ENCODE peak calls at places on chromosomes 12 and 14, in six cellular contexts. F is astrocyte, V is SK-N-SH, H is A549, Z is GM23338, P is neural progenitor cell. U is an unnamed sample.
A peak's percentile ranks its signal among the peaks of the same experiment; 100 is the strongest.

GRCh38 chr12:105724651-105725050 is 394.2 kb downstream of the C12orf75 start:
- DNase-seq in P (no peak), F (peak; percentile 81), H (no peak), Z (no peak), V (no peak), U (peak; percentile 50)

GRCh38 chr14:54529811-54530210 is 20.1 kb downstream of the CGRRF1 start:
- DNase-seq in Z (no peak), V (no peak), F (peak; percentile 42), P (no peak), H (no peak), U (peak; percentile 73)

GRCh38 chr14:98952595-98953325 is 319.2 kb downstream of the BCL11B start:
- DNase-seq in F (peak; percentile 84), V (no peak), P (no peak), Z (no peak), H (peak; percentile 70), U (peak; percentile 85)

GRCh38 chr12:32471601-32472001 is 72.2 kb downstream of the FGD4 start:
- DNase-seq in H (no peak), F (no peak), V (no peak), P (no peak), Z (no peak), U (peak; percentile 3)

GRCh38 chr12:24728366-24728765 is 220.5 kb downstream of the BCAT1 start:
- DNase-seq in H (peak; percentile 10), V (peak; percentile 30), F (no peak), P (peak; percentile 30), Z (peak; percentile 50), U (peak; percentile 41)

GRCh38 chr12:19550626-19551025 is 111.3 kb downstream of the AEBP2 start:
- DNase-seq in H (no peak), Z (no peak), F (no peak), P (no peak), V (no peak), U (no peak)

GRCh38 chr12:54251667-54252284 is 28.1 kb downstream of the CBX5 start:
- DNase-seq in H (peak; percentile 69), Z (peak; percentile 79), V (peak; percentile 73), F (peak; percentile 22), P (peak; percentile 60), U (peak; percentile 79)

GRCh38 chr12:123389560-123390351 is 5.8 kb downstream of the KMT5A start:
- DNase-seq in Z (peak; percentile 74), P (peak; percentile 66), V (peak; percentile 77), H (peak; percentile 53), F (no peak), U (peak; percentile 81)

GRCh38 chr14:90023176-90023896 is 38.5 kb upstream of the KCNK13 start:
- DNase-seq in P (no peak), F (peak; percentile 78), V (no peak), Z (no peak), H (no peak), U (peak; percentile 16)

GRCh38 chr14:67357583-67358354 is 1.8 kb downstream of the ATP6V1D start:
- DNase-seq in F (peak; percentile 32), V (no peak), H (no peak), P (no peak), Z (no peak), U (peak; percentile 74)

GRCh38 chr14:103298620-103299019 is 35.4 kb upstream of the EIF5 start:
- DNase-seq in P (no peak), Z (no peak), H (no peak), F (no peak), V (peak; percentile 35), U (no peak)

GRCh38 chr14:94965551-94966339 is 191.6 kb downstream of the DICER1 start:
- DNase-seq in H (no peak), Z (no peak), F (no peak), P (no peak), V (no peak), U (no peak)

GRCh38 chr12:102023343-102023930 is 38.4 kb downstream of the WASHC3 start:
- DNase-seq in F (peak; percentile 86), P (no peak), H (no peak), V (no peak), Z (no peak), U (peak; percentile 65)

GRCh38 chr12:6563448-6564050 is 4.5 kb downstream of the NOP2 start:
- DNase-seq in P (peak; percentile 73), V (peak; percentile 73), H (peak; percentile 65), Z (peak; percentile 87), F (no peak), U (peak; percentile 65)

GRCh38 chr12:110577717-110578521 is 5.2 kb downstream of the PPTC7 start:
- DNase-seq in Z (no peak), F (peak; percentile 92), H (peak; percentile 55), V (no peak), P (no peak), U (peak; percentile 94)

GRCh38 chr14:22319526-22320352 is 269.3 kb downstream of the DAD1 start:
- DNase-seq in V (peak; percentile 30), P (peak; percentile 67), H (peak; percentile 29), F (peak; percentile 23), Z (peak; percentile 76), U (peak; percentile 68)

GRCh38 chr12:80821513-80822000 is 104.8 kb downstream of the MYF5 start:
- DNase-seq in Z (peak; percentile 42), F (no peak), P (peak; percentile 76), V (no peak), H (no peak), U (no peak)

GRCh38 chr14:90522585-90523191 is 125.9 kb downstream of the CALM1 start:
- DNase-seq in P (peak; percentile 61), V (peak; percentile 93), Z (no peak), F (peak; percentile 45), H (no peak), U (peak; percentile 66)

GRCh38 chr12:104281636-104282035 is 21.9 kb upstream of the EID3 start:
- DNase-seq in P (no peak), F (peak; percentile 82), V (no peak), Z (no peak), H (no peak), U (peak; percentile 31)
- H3K4me2 ChIP-seq in P (no peak overlapping the region), F (peak overlapping the region; percentile 51), V (no peak overlapping the region), Z (no peak overlapping the region), H (peak overlapping the region; percentile 69), U (no peak overlapping the region)

DNA sequence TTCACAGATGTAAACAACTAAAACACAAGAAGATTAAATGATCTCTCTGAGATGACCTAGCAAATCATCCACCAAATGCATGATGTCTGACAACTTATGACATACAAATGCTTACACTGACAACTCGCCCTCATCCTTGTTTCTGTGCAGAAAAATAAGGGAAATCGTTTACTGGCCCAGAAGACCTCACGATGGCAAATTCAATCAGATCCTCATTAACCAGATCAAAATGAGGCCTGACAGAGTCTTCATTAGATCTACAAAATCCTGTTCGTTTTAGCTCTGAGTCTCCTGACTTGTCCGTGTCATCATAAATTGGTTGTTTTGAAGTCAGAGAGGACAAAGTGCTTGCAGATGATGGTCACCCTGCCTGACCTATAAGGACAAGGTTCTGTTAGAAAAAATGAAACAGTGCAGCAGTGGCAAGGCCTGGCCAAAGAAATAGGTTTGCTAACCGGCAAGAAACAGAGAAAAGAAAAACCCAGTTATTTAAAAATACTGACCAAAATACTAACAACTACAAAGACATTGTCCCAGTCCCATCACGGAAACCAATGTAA is 109.5 kb downstream of the BTG1 start:
- DNase-seq in H (no peak), V (no peak), Z (no peak), F (no peak), P (no peak), U (no peak)
- H3K4me3 ChIP-seq in H (no peak overlapping the region), V (no peak overlapping the region), Z (no peak overlapping the region), F (no peak overlapping the region), P (no peak overlapping the region), U (no peak overlapping the region)

GRCh38 chr12:27970391-27970980 is 2.0 kb downstream of the PTHLH start:
- DNase-seq in F (peak; percentile 56), H (no peak), V (peak; percentile 79), Z (peak; percentile 58), P (peak; percentile 74), U (peak; percentile 78)

GRCh38 chr12:27970981-27971489 is 1.5 kb downstream of the PTHLH start:
- DNase-seq in P (peak; percentile 61), F (peak; percentile 30), Z (peak; percentile 68), H (no peak), V (peak; percentile 21), U (peak; percentile 37)

GRCh38 chr12:27969011-27969900 is 3.3 kb downstream of the PTHLH start:
- DNase-seq in V (peak; percentile 76), F (peak; percentile 36), Z (peak; percentile 56), P (peak; percentile 54), H (peak; percentile 37), U (peak; percentile 73)

GRCh38 chr12:27971606-27972005 is 927 bp downstream of the PTHLH start:
- DNase-seq in P (no peak), Z (no peak), H (no peak), F (no peak), V (no peak), U (no peak)

GRCh38 chr12:27969901-27970390 is 2.6 kb downstream of the PTHLH start:
- DNase-seq in V (no peak), H (peak; percentile 47), Z (peak; percentile 87), P (peak; percentile 90), F (peak; percentile 75), U (peak; percentile 82)
- H3K4me2 ChIP-seq in V (peak overlapping the region; percentile 86), H (peak overlapping the region; percentile 94), Z (peak overlapping the region; percentile 78), P (peak overlapping the region; percentile 80), F (peak overlapping the region; percentile 93), U (peak overlapping the region; percentile 75)

GRCh38 chr14:35401422-35401729 is 3.2 kb downstream of the NFKBIA start:
- DNase-seq in H (no peak), F (no peak), V (no peak), Z (no peak), P (no peak), U (no peak)

GRCh38 chr14:35401853-35402252 is 2.7 kb downstream of the NFKBIA start:
- DNase-seq in F (no peak), V (no peak), Z (no peak), H (no peak), P (no peak), U (peak; percentile 45)

GRCh38 chr14:35403085-35403396 is 1.5 kb downstream of the NFKBIA start:
- DNase-seq in H (no peak), Z (no peak), F (peak; percentile 66), V (no peak), P (no peak), U (peak; percentile 72)

GRCh38 chr14:35403397-35404245 is 928 bp downstream of the NFKBIA start:
- DNase-seq in H (peak; percentile 82), V (peak; percentile 97), F (peak; percentile 77), P (peak; percentile 94), Z (peak; percentile 85), U (peak; percentile 98)

GRCh38 chr14:35402323-35403084 is 2.0 kb downstream of the NFKBIA start:
- DNase-seq in H (no peak), P (no peak), V (no peak), Z (no peak), F (no peak), U (peak; percentile 50)
- H3K4me3 ChIP-seq in H (peak overlapping the region; percentile 97), P (no peak overlapping the region), V (peak overlapping the region; percentile 85), Z (no peak overlapping the region), F (peak overlapping the region; percentile 69), U (peak overlapping the region; percentile 93)

GRCh38 chr14:59240356-59240755 is 51.9 kb downstream of the DAAM1 start:
- DNase-seq in P (no peak), Z (no peak), V (no peak), H (no peak), F (no peak), U (no peak)
- H3K4me2 ChIP-seq in P (no peak overlapping the region), Z (no peak overlapping the region), V (no peak overlapping the region), H (no peak overlapping the region), F (no peak overlapping the region), U (no peak overlapping the region)

DNA sequence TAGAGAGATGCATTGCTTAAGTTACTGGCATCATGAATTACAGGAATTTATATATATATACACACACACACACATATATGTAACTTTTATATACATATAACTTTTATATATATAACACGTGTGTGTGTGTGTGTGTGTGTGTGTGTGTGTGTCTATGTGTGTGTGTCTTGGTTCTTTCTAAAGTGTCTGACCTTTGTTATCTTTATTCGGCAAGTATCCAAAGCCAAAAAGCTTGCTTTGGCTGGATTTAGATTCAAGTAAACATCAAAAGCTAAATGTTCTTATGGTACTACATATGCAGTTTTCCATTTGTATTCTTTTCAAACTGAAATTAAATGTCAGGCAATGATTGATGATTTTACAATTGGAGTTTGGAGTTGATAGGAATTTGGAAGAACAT is 69.9 kb downstream of the SLC16A7 start:
- DNase-seq in F (no peak), V (no peak), H (no peak), Z (no peak), P (no peak), U (no peak)
- H3K4me3 ChIP-seq in F (no peak overlapping the region), V (no peak overlapping the region), H (no peak overlapping the region), Z (no peak overlapping the region), P (no peak overlapping the region), U (no peak overlapping the region)

U was measured in GM23248.